ENCODE peak calls at places on chromosomes 1 and 21, in nine cellular contexts. Z is iris pigment epithelial cell, T is heart left ventricle, Q is B cell, H is cerebellar cortex, A is fibroblast of gingiva, W is AG04450, C is T-helper 2 cell, P is mesothelial cell of epicardium. I is an unnamed sample.

GRCh38 chr1:78231894-78232293 is 186.1 kb downstream of the GIPC2 start:
- DNase-seq in W (no peak), P (no peak), C (no peak), H (no peak), Q (no peak), Z (no peak), T (no peak), A (no peak), I (no peak)

GRCh38 chr1:213136190-213136917 is 85.3 kb downstream of the RPS6KC1 start:
- DNase-seq in Z (no peak), H (no peak), Q (no peak), W (no peak), A (no peak), T (no peak), C (no peak), P (no peak), I (no peak)

GRCh38 chr1:237470712-237471310 is 419.9 kb downstream of the ZP4 start:
- DNase-seq in H (peak; percentile 39), A (no peak), P (no peak), Q (no peak), T (peak; percentile 76), Z (no peak), C (no peak), W (no peak), I (peak; percentile 86)

GRCh38 chr1:175154595-175155472 is 37.7 kb downstream of the KIAA0040 start:
- DNase-seq in Z (peak; percentile 28), A (peak; percentile 17), H (peak; percentile 72), Q (peak; percentile 82), W (no peak), P (peak; percentile 42), T (peak; percentile 57), C (peak; percentile 61), I (peak; percentile 49)

GRCh38 chr1:102970496-102971078 is 137.7 kb downstream of the COL11A1 start:
- DNase-seq in W (peak; percentile 39), Q (peak; percentile 12), Z (peak; percentile 61), C (no peak), P (no peak), H (peak; percentile 38), T (no peak), A (peak; percentile 46), I (peak; percentile 21)

GRCh38 chr1:230327892-230328284 is 98.2 kb downstream of the PGBD5 start:
- DNase-seq in A (no peak), Z (peak; percentile 40), H (no peak), W (no peak), T (no peak), P (no peak), C (no peak), Q (no peak), I (no peak)

GRCh38 chr1:40076895-40077312 is 20.1 kb downstream of the PPT1 start:
- DNase-seq in T (no peak), A (peak; percentile 73), Z (peak; percentile 80), P (no peak), Q (no peak), W (peak; percentile 49), H (no peak), C (no peak), I (no peak)

GRCh38 chr1:14969006-14969405 is 184.5 kb upstream of the TMEM51 start:
- DNase-seq in W (no peak), P (no peak), C (no peak), T (no peak), Q (no peak), Z (no peak), H (no peak), A (no peak), I (no peak)

GRCh38 chr21:42983869-42984268 is 9.5 kb downstream of the PKNOX1 start:
- DNase-seq in W (no peak), Q (no peak), C (no peak), P (no peak), T (no peak), Z (no peak), H (no peak), A (no peak), I (no peak)

GRCh38 chr1:89757532-89757931 is 63.3 kb upstream of the LRRC8D start:
- DNase-seq in Q (peak; percentile 25), C (no peak), H (peak; percentile 4), T (peak; percentile 63), Z (peak; percentile 49), W (no peak), A (no peak), P (no peak), I (no peak)

GRCh38 chr1:200525167-200526123 is 95.1 kb downstream of the KIF14 start:
- DNase-seq in Q (no peak), W (no peak), P (no peak), H (no peak), C (no peak), T (no peak), Z (no peak), A (peak; percentile 36), I (no peak)

GRCh38 chr1:76186617-76187016 is 112.1 kb downstream of the ST6GALNAC3 start:
- DNase-seq in Q (no peak), C (no peak), P (no peak), H (no peak), T (no peak), W (no peak), A (no peak), Z (no peak), I (no peak)

GRCh38 chr1:201850053-201850397 is 21.1 kb downstream of the IPO9 start:
- DNase-seq in T (peak; percentile 42), Q (no peak), P (no peak), Z (peak; percentile 78), C (no peak), A (peak; percentile 63), W (peak; percentile 65), H (no peak), I (no peak)

GRCh38 chr21:37546949-37547614 is 180.5 kb downstream of the DYRK1A start:
- DNase-seq in W (no peak), Z (no peak), Q (no peak), C (no peak), T (no peak), H (no peak), P (no peak), A (no peak), I (no peak)